ENCODE peak calls at places on chromosome 16, in eight cellular contexts. One of them, this sample, is unnamed.

GRCh38 chr16:14302399-14303181 is 231.5 kb downstream of the MRTFB start:
- DNase-seq in ELF-1: peak
- DNase-seq in NCI-H2081: no peak
- DNase-seq in Caco-2: no peak
- DNase-seq in HL-60: no peak
- DNase-seq in iPS DF 6.9: no peak
- DNase-seq in heart left ventricle: no peak
- DNase-seq in A172: no peak
- DNase-seq in this sample: peak

GRCh38 chr16:73064227-73064995 is 16.5 kb upstream of the ZFHX3 start:
- DNase-seq in NCI-H2081: no peak
- DNase-seq in HL-60: no peak
- DNase-seq in heart left ventricle: peak
- DNase-seq in iPS DF 6.9: no peak
- DNase-seq in Caco-2: no peak
- DNase-seq in ELF-1: peak
- DNase-seq in A172: peak
- DNase-seq in this sample: no peak

GRCh38 chr16:53282975-53283946 is 151.0 kb upstream of the RBL2 start:
- DNase-seq in iPS DF 6.9: peak
- DNase-seq in A172: peak
- DNase-seq in heart left ventricle: no peak
- DNase-seq in Caco-2: no peak
- DNase-seq in HL-60: no peak
- DNase-seq in NCI-H2081: peak
- DNase-seq in ELF-1: no peak
- DNase-seq in this sample: peak

GRCh38 chr16:515963-516226 is 11.6 kb upstream of the CAPN15 start:
- DNase-seq in ELF-1: no peak
- DNase-seq in HL-60: no peak
- DNase-seq in NCI-H2081: no peak
- DNase-seq in heart left ventricle: no peak
- DNase-seq in Caco-2: no peak
- DNase-seq in A172: no peak
- DNase-seq in iPS DF 6.9: no peak
- DNase-seq in this sample: no peak

GRCh38 chr16:85610446-85611204 is 2.5 kb upstream of the GSE1 start:
- DNase-seq in ELF-1: peak
- DNase-seq in Caco-2: peak
- DNase-seq in HL-60: peak
- DNase-seq in A172: peak
- DNase-seq in NCI-H2081: peak
- DNase-seq in iPS DF 6.9: peak
- DNase-seq in heart left ventricle: peak
- DNase-seq in this sample: peak

GRCh38 chr16:70331588-70332358 is 14.9 kb upstream of the DDX19A start:
- DNase-seq in HL-60: no peak
- DNase-seq in Caco-2: no peak
- DNase-seq in iPS DF 6.9: no peak
- DNase-seq in ELF-1: peak
- DNase-seq in NCI-H2081: peak
- DNase-seq in A172: no peak
- DNase-seq in heart left ventricle: no peak
- DNase-seq in this sample: no peak

GRCh38 chr16:89841275-89841674 is 13.0 kb downstream of the SPIRE2 start:
- DNase-seq in A172: no peak
- DNase-seq in ELF-1: no peak
- DNase-seq in iPS DF 6.9: no peak
- DNase-seq in Caco-2: no peak
- DNase-seq in HL-60: no peak
- DNase-seq in heart left ventricle: no peak
- DNase-seq in NCI-H2081: no peak
- DNase-seq in this sample: peak

GRCh38 chr16:46762583-46762982 is 14.4 kb upstream of the MYLK3 start:
- DNase-seq in HL-60: no peak
- DNase-seq in heart left ventricle: no peak
- DNase-seq in ELF-1: no peak
- DNase-seq in iPS DF 6.9: no peak
- DNase-seq in Caco-2: no peak
- DNase-seq in A172: no peak
- DNase-seq in NCI-H2081: peak
- DNase-seq in this sample: no peak

GRCh38 chr16:69818811-69819587 is 56.9 kb downstream of the WWP2 start:
- DNase-seq in A172: no peak
- DNase-seq in ELF-1: peak
- DNase-seq in Caco-2: no peak
- DNase-seq in HL-60: no peak
- DNase-seq in heart left ventricle: no peak
- DNase-seq in NCI-H2081: no peak
- DNase-seq in iPS DF 6.9: no peak
- DNase-seq in this sample: no peak

GRCh38 chr16:49617016-49617569 is 238.8 kb downstream of the ZNF423 start:
- DNase-seq in heart left ventricle: no peak
- DNase-seq in iPS DF 6.9: no peak
- DNase-seq in HL-60: no peak
- DNase-seq in ELF-1: no peak
- DNase-seq in Caco-2: peak
- DNase-seq in NCI-H2081: no peak
- DNase-seq in A172: no peak
- DNase-seq in this sample: no peak

GRCh38 chr16:46721885-46722284 is 26.3 kb downstream of the MYLK3 start:
- DNase-seq in ELF-1: no peak
- DNase-seq in NCI-H2081: no peak
- DNase-seq in heart left ventricle: no peak
- DNase-seq in HL-60: no peak
- DNase-seq in A172: no peak
- DNase-seq in iPS DF 6.9: no peak
- DNase-seq in Caco-2: no peak
- DNase-seq in this sample: no peak

GRCh38 chr16:80806957-80807356 is 2.6 kb upstream of the CDYL2 start:
- DNase-seq in NCI-H2081: no peak
- DNase-seq in heart left ventricle: peak
- DNase-seq in A172: peak
- DNase-seq in Caco-2: no peak
- DNase-seq in HL-60: no peak
- DNase-seq in ELF-1: no peak
- DNase-seq in iPS DF 6.9: no peak
- DNase-seq in this sample: no peak

GRCh38 chr16:1961651-1962067 is 2.3 kb downstream of the NDUFB10 start:
- DNase-seq in NCI-H2081: peak
- DNase-seq in iPS DF 6.9: no peak
- DNase-seq in heart left ventricle: no peak
- DNase-seq in ELF-1: peak
- DNase-seq in Caco-2: no peak
- DNase-seq in HL-60: peak
- DNase-seq in A172: no peak
- DNase-seq in this sample: no peak

GRCh38 chr16:19810817-19811731 is 73.6 kb downstream of the GPRC5B start:
- DNase-seq in HL-60: no peak
- DNase-seq in NCI-H2081: no peak
- DNase-seq in ELF-1: no peak
- DNase-seq in A172: peak
- DNase-seq in iPS DF 6.9: no peak
- DNase-seq in Caco-2: no peak
- DNase-seq in heart left ventricle: no peak
- DNase-seq in this sample: no peak

GRCh38 chr16:17372383-17372782 is 98.4 kb downstream of the XYLT1 start:
- DNase-seq in HL-60: no peak
- DNase-seq in NCI-H2081: no peak
- DNase-seq in Caco-2: no peak
- DNase-seq in heart left ventricle: no peak
- DNase-seq in iPS DF 6.9: no peak
- DNase-seq in A172: no peak
- DNase-seq in ELF-1: no peak
- DNase-seq in this sample: no peak

GRCh38 chr16:30657866-30658730 is at the start of gene FBRS:
- DNase-seq in ELF-1: peak
- DNase-seq in Caco-2: peak
- DNase-seq in A172: peak
- DNase-seq in iPS DF 6.9: peak
- DNase-seq in heart left ventricle: peak
- DNase-seq in NCI-H2081: peak
- DNase-seq in HL-60: peak
- DNase-seq in this sample: peak

GRCh38 chr16:49500211-49500610 is 126.6 kb downstream of the C16orf78 start:
- DNase-seq in ELF-1: no peak
- DNase-seq in A172: no peak
- DNase-seq in heart left ventricle: no peak
- DNase-seq in Caco-2: no peak
- DNase-seq in HL-60: no peak
- DNase-seq in iPS DF 6.9: no peak
- DNase-seq in NCI-H2081: no peak
- DNase-seq in this sample: no peak

GRCh38 chr16:28569011-28569410 is 15.3 kb downstream of the SGF29 start:
- DNase-seq in HL-60: no peak
- DNase-seq in A172: no peak
- DNase-seq in ELF-1: no peak
- DNase-seq in iPS DF 6.9: no peak
- DNase-seq in NCI-H2081: no peak
- DNase-seq in heart left ventricle: no peak
- DNase-seq in Caco-2: no peak
- DNase-seq in this sample: no peak

GRCh38 chr16:54204756-54205155 is 81.8 kb downstream of the IRX3 start:
- DNase-seq in ELF-1: no peak
- DNase-seq in HL-60: no peak
- DNase-seq in NCI-H2081: no peak
- DNase-seq in A172: no peak
- DNase-seq in heart left ventricle: no peak
- DNase-seq in iPS DF 6.9: no peak
- DNase-seq in Caco-2: no peak
- DNase-seq in this sample: no peak

GRCh38 chr16:70267516-70267915 is 15.8 kb upstream of the EXOSC6 start:
- DNase-seq in heart left ventricle: no peak
- DNase-seq in HL-60: peak
- DNase-seq in A172: peak
- DNase-seq in ELF-1: peak
- DNase-seq in NCI-H2081: no peak
- DNase-seq in Caco-2: peak
- DNase-seq in iPS DF 6.9: no peak
- DNase-seq in this sample: no peak

GRCh38 chr16:89320717-89321501 is 103.4 kb downstream of the ZNF778 start:
- DNase-seq in iPS DF 6.9: no peak
- DNase-seq in NCI-H2081: peak
- DNase-seq in HL-60: no peak
- DNase-seq in A172: peak
- DNase-seq in ELF-1: peak
- DNase-seq in Caco-2: peak
- DNase-seq in heart left ventricle: peak
- DNase-seq in this sample: no peak

This sample was measured in GM20000.